ENCODE peak calls at places on chromosome 18, in four cellular contexts. R, H, Y and Q are unnamed samples.

GRCh38 chr18:78865771-78866310 is 113.8 kb upstream of the SALL3 start:
- DNase-seq in R (no peak), H (no peak), Y (no peak), Q (no peak)

GRCh38 chr18:59988098-59988706 is 88.4 kb downstream of the PMAIP1 start:
- DNase-seq in R (peak; percentile 48), H (peak; percentile 47), Y (peak; percentile 62), Q (peak; percentile 47)

GRCh38 chr18:36493349-36494281 is 196.1 kb downstream of the FHOD3 start:
- DNase-seq in R (no peak), H (no peak), Y (no peak), Q (no peak)

GRCh38 chr18:79737426-79737825 is 57.8 kb downstream of the CTDP1 start:
- DNase-seq in R (no peak), H (no peak), Y (no peak), Q (peak; percentile 14)

GRCh38 chr18:24228661-24229053 is 89.8 kb downstream of the CABYR start:
- DNase-seq in R (no peak), H (no peak), Y (no peak), Q (no peak)

GRCh38 chr18:49976810-49977209 is 163.5 kb upstream of the ACAA2 start:
- DNase-seq in R (no peak), H (no peak), Y (peak; percentile 79), Q (no peak)

GRCh38 chr18:73688851-73689659 is 458.6 kb downstream of the FBXO15 start:
- DNase-seq in R (no peak), H (no peak), Y (no peak), Q (no peak)

GRCh38 chr18:63850010-63850409 is 37.5 kb upstream of the SERPINB2 start:
- DNase-seq in R (peak; percentile 35), H (no peak), Y (no peak), Q (peak; percentile 51)

GRCh38 chr18:49839012-49839411 is 25.7 kb upstream of the ACAA2 start:
- DNase-seq in R (no peak), H (no peak), Y (no peak), Q (no peak)

GRCh38 chr18:61992285-61992684 is 99.5 kb upstream of the RNF152 start:
- DNase-seq in R (no peak), H (no peak), Y (no peak), Q (no peak)

GRCh38 chr18:31965331-31965970 is 22.5 kb upstream of the TRAPPC8 start:
- DNase-seq in R (no peak), H (no peak), Y (no peak), Q (no peak)

GRCh38 chr18:33369711-33370449 is 70.6 kb downstream of the CCDC178 start:
- DNase-seq in R (no peak), H (no peak), Y (no peak), Q (no peak)

GRCh38 chr18:29191263-29191662 is 1014.3 kb upstream of the CDH2 start:
- DNase-seq in R (no peak), H (no peak), Y (no peak), Q (no peak)

GRCh38 chr18:63082661-63083531 is 236.7 kb downstream of the BCL2 start:
- DNase-seq in R (no peak), H (no peak), Y (no peak), Q (no peak)

GRCh38 chr18:65954372-65954771 is 203.6 kb downstream of the CDH7 start:
- DNase-seq in R (no peak), H (no peak), Y (no peak), Q (no peak)

DNA sequence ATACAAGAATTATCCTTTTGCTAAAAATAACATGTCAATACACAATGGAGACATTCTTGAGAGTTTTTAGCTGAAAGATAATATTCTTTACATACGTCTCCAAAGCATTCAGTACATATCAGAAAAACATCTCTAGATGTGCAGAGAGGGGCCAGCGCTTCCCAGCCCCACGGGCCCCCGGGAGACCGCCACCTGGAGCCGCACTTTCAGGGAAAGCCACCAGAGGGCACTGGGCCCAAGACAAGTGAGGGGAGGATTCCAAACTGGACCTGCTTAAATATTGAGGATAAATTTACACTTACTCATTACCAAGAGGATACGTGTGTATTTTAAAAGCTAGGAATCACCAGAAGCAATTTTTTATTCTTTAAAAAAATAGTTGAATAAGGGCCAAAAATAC is 499.5 kb downstream of the GALR1 start:
- DNase-seq in R (peak; percentile 61), H (no peak), Y (no peak), Q (no peak)
- TF ChIP-seq CTCF in R (peak; percentile 74), H (peak; percentile 31), Y (no peak), Q (peak; percentile 46)

DNA sequence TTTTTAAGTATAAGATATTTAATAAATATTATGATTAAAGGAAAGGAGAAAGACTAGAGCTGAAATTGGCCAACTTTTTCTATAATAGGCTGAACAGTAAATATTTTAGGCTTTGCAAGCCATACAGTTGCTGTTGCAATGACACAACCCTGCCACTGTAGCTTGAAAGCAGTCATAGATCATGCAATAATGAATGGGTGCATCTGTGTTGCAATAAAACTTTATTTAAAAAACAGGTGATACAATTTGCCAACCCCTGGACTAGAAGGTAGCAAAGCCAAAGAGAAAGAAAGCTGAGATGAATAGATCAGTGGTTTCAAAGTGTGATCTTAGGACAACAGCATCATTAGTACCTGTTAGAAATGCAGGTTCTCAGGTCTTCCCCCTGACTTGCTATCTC is 219.1 kb downstream of the SETBP1 start:
- DNase-seq in R (no peak), H (no peak), Y (no peak), Q (no peak)
- TF ChIP-seq CTCF in R (peak; percentile 32), H (peak; percentile 6), Y (no peak), Q (no peak)

DNA sequence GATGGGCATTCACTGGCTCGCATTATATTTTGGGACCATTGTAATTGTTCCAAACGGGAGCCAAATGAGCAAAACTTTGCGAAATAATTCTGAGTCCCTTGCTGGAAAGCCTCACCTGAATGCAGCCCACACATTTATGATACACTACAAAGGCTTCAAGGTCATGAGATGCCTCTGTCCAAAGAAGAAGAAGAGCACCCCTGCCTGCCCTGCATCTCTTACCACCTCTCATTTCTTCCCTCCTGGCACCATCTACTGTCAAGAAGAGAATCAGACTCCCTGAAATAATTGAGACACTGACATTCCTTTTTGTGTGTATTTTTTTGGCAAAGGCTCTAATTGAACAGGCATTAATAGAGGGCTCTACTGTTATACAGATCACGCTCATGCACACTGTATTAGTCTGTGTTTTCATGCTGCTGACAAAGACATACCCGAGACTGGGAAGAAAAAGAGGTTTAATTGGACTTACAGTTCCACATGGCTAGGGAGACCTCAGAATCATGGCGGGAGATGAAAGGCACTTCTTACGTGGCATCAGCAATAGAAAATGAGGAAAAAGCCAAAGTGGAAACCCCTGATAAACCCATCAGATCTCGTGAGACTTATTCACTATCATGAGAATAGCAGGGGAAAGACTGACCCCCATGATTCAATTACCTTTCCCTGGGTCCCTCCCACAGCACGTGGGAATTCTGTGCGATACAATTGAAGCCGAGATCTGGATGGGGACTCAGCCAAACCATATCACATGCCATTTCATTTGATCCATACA is 176.3 kb downstream of the ALPK2 start:
- DNase-seq in R (no peak), H (no peak), Y (no peak), Q (no peak)
- TF ChIP-seq CTCF in R (no peak), H (no peak), Y (no peak), Q (no peak)

GRCh38 chr18:45355944-45356520 is 259.2 kb upstream of the SLC14A2 start:
- DNase-seq in R (no peak), H (no peak), Y (no peak), Q (no peak)
- TF ChIP-seq CTCF in R (no peak), H (no peak), Y (no peak), Q (no peak)

DNA sequence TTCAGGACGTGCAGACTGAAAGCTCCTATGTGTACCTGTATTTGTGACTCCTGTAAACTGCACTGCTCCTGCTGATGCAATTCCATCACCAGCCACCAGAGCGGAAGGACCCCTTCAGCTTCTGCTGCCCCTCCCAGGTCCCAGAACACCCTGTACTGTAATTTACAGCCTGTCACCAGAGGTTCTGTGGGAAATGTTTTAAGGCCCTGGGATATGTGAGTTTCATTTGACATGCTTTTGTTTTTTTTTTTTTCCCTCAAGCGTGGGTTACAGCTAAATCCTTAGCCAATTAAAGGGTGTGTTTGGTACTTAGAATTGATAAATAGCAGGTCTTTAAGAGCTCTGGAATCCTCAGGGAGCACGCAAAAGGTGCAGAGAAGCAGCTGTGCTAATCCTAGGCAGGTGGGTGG is 79.4 kb downstream of the KCTD1 start:
- DNase-seq in R (peak; percentile 29), H (peak; percentile 41), Y (no peak), Q (no peak)
- TF ChIP-seq CTCF in R (peak; percentile 74), H (peak; percentile 31), Y (peak; percentile 40), Q (peak; percentile 40)

GRCh38 chr18:10485475-10485874 is 31.0 kb downstream of the APCDD1 start:
- DNase-seq in R (no peak), H (no peak), Y (no peak), Q (no peak)

GRCh38 chr18:10477863-10478260 is 23.4 kb downstream of the APCDD1 start:
- DNase-seq in R (no peak), H (no peak), Y (no peak), Q (no peak)

GRCh38 chr18:10482985-10483949 is 28.8 kb downstream of the APCDD1 start:
- DNase-seq in R (no peak), H (peak; percentile 82), Y (no peak), Q (no peak)

GRCh38 chr18:10481831-10482230 is 27.4 kb downstream of the APCDD1 start:
- DNase-seq in R (no peak), H (no peak), Y (no peak), Q (no peak)

DNA sequence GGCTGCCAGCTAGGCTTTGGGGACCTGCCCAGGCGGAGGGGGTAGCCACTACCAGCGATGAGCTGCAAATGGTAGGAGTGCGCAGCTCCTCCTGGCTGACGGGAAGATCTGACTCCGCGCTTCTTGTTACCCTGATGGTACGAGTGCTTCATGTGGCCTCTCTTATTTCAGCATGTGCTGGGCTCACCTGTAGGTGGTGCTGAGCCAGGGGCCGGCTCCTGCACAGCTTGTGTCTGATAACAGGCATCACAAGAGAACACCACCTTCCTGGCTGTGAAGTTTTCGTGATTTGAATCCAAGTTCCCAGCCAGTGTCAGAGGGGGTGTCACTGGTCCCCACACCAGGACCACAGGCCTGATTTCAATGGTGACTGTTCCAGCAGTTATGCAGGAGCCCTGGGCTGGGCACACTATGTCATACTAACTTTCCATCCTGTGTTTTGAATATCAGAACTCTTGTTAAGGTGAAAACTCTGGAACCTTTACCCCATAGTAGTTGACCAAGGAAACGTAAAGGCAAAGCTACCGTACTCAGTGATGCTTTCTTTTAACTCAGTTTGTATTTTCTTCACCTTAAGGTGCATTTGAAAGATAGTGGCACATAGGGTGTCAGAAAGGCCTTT is 28.0 kb downstream of the APCDD1 start:
- DNase-seq in R (no peak), H (no peak), Y (no peak), Q (no peak)
- TF ChIP-seq CTCF in R (no peak), H (no peak), Y (no peak), Q (no peak)

GRCh38 chr18:46445914-46446313 is 211.1 kb downstream of the LOXHD1 start:
- DNase-seq in R (no peak), H (no peak), Y (no peak), Q (no peak)
- TF ChIP-seq CTCF in R (no peak), H (no peak), Y (no peak), Q (no peak)

GRCh38 chr18:3666526-3667254 is 216.7 kb downstream of the TGIF1 start:
- DNase-seq in R (no peak), H (no peak), Y (no peak), Q (no peak)

GRCh38 chr18:3665187-3665586 is 215.2 kb downstream of the TGIF1 start:
- DNase-seq in R (no peak), H (no peak), Y (no peak), Q (no peak)

GRCh38 chr18:3663870-3664512 is 214.0 kb downstream of the TGIF1 start:
- DNase-seq in R (no peak), H (no peak), Y (no peak), Q (no peak)

GRCh38 chr18:3665780-3666525 is 216.0 kb downstream of the TGIF1 start:
- DNase-seq in R (peak; percentile 88), H (peak; percentile 71), Y (peak; percentile 81), Q (peak; percentile 56)

GRCh38 chr18:3664563-3665178 is 214.7 kb downstream of the TGIF1 start:
- DNase-seq in R (peak; percentile 24), H (no peak), Y (no peak), Q (peak; percentile 67)
- TF ChIP-seq CTCF in R (peak; percentile 48), H (no peak), Y (no peak), Q (peak; percentile 18)